ENCODE peak calls at places on chromosome 1, in four cellular contexts. F, C, W and Z are unnamed samples. For H3K9me2, the result is how much of the 10 kb centered on the place peaks cover.

GRCh38 chr1:229696385-229696784 is 70.3 kb downstream of the URB2 start:
- DNase-seq in F (no peak), C (peak), W (no peak), Z (no peak)

GRCh38 chr1:223430221-223430620 is 37.0 kb downstream of the CCDC185 start:
- DNase-seq in C (no peak), W (peak), F (no peak), Z (no peak)

GRCh38 chr1:31562707-31563360 is 13.5 kb upstream of the TINAGL1 start:
- DNase-seq in C (peak), W (peak), F (no peak), Z (peak)

GRCh38 chr1:201284636-201285035 is 1.3 kb downstream of the PKP1 start:
- DNase-seq in C (no peak), F (no peak), W (no peak), Z (no peak)

GRCh38 chr1:27940297-27940696 is 5.5 kb downstream of the SMPDL3B start:
- DNase-seq in C (peak), W (peak), F (no peak), Z (no peak)

GRCh38 chr1:21067551-21068227 is 109.0 kb downstream of the EIF4G3 start:
- DNase-seq in F (no peak), W (no peak), C (no peak), Z (no peak)

GRCh38 chr1:14945132-14946010 is 208.2 kb upstream of the TMEM51 start:
- DNase-seq in C (peak), W (peak), F (peak), Z (peak)

GRCh38 chr1:70384542-70384941 is 26.5 kb upstream of the CTH start:
- DNase-seq in C (no peak), F (no peak), W (no peak), Z (no peak)

GRCh38 chr1:79745928-79746327 is 739.4 kb upstream of the ADGRL4 start:
- DNase-seq in C (no peak), W (no peak), F (no peak), Z (peak)

GRCh38 chr1:153058826-153059784 is 1.8 kb upstream of the SPRR2A start:
- DNase-seq in F (no peak), C (peak), W (no peak), Z (peak)

GRCh38 chr1:241408170-241408569 is 51.2 kb upstream of the RGS7 start:
- DNase-seq in W (peak), F (peak), C (peak), Z (no peak)

GRCh38 chr1:88802950-88803349 is 88.4 kb downstream of the GTF2B start:
- DNase-seq in W (peak), C (no peak), F (no peak), Z (peak)

GRCh38 chr1:147723691-147724323 is 36.6 kb downstream of the GJA5 start:
- DNase-seq in W (peak), F (peak), C (peak), Z (peak)

GRCh38 chr1:162857850-162858249 is 3.1 kb downstream of the CCDC190 start:
- DNase-seq in C (no peak), W (peak), F (no peak), Z (no peak)

GRCh38 chr1:15400627-15401026 is 9.1 kb upstream of the EFHD2 start:
- DNase-seq in F (no peak), C (no peak), W (no peak), Z (no peak)

GRCh38 chr1:39573736-39574624 is 2.6 kb downstream of the PABPC4 start:
- DNase-seq in F (no peak), C (no peak), W (peak), Z (no peak)

GRCh38 chr1:177925006-177925405 is 44.9 kb downstream of the SEC16B start:
- DNase-seq in C (no peak), F (no peak), W (no peak), Z (no peak)

GRCh38 chr1:26858160-26858559 is 4.8 kb upstream of the SFN start:
- DNase-seq in F (no peak), W (peak), C (no peak), Z (no peak)

GRCh38 chr1:2986549-2987305 is 34.5 kb upstream of the ACTRT2 start:
- DNase-seq in C (no peak), F (no peak), W (no peak), Z (no peak)

GRCh38 chr1:51744506-51745303 is 127.8 kb downstream of the OSBPL9 start:
- DNase-seq in W (no peak), F (no peak), C (no peak), Z (no peak)

GRCh38 chr1:33425900-33426299 is 5.0 kb downstream of the PHC2 start:
- DNase-seq in C (no peak), W (no peak), F (no peak), Z (no peak)

GRCh38 chr1:33424610-33425009 is 6.3 kb downstream of the PHC2 start:
- DNase-seq in W (peak), F (no peak), C (no peak), Z (no peak)

GRCh38 chr1:33426906-33427305 is 4.0 kb downstream of the PHC2 start:
- DNase-seq in W (no peak), F (no peak), C (no peak), Z (no peak)

GRCh38 chr1:33420870-33421775 is 9.8 kb downstream of the PHC2 start:
- DNase-seq in F (no peak), C (no peak), W (peak), Z (no peak)

GRCh38 chr1:33424205-33424604 is 6.7 kb downstream of the PHC2 start:
- DNase-seq in W (no peak), C (peak), F (no peak), Z (no peak)
- H3K9me2 ChIP-seq in W (under half), C (under half), F (under half), Z (under half)

DNA sequence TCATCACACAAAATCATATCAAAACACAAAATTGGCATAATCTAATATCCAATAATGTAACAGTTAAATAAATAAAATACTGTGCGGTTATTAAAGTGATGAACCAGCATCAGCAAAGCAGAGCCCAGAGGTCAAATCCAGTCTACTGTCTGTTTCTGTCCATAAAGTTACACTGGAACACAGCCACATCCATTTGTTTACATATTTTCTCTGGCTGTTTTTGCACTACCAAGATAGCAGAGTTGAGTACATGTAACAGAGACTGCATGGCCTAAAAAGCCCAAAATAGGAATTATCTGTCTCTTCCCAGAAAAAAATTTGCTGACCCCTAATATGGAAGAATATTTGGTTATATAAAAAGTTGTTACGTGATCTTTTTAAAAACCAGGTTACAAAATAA is 242.2 kb upstream of the DMRTA2 start:
- DNase-seq in F (peak), C (no peak), W (no peak), Z (no peak)
- H3K4me2 ChIP-seq in F (no peak), C (no peak), W (no peak), Z (no peak)

GRCh38 chr1:212605441-212605976 is 3.1 kb upstream of the ATF3 start:
- DNase-seq in C (no peak), W (peak), F (no peak), Z (no peak)
- TF ChIP-seq EZH2 in C (no peak), W (no peak), F (no peak), Z (no peak)

DNA sequence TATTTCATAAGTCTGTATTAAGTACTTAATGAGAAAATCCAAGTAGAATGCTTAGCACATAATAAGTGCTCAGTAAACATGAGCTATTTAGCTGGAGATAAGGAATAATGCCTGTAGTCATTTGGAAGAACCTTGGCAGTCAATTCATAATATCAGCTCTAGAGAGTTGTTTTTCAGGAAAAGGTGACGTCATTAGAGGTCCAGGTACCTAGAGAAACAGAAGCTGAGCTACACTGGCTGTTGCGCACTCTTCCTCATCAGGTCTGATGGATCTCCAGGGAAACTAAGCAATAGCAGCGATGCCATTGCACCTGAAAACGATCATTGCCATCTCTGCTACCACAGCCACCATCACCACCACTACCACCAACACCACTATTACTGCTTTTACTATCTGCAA is 187.8 kb upstream of the PLD5 start:
- DNase-seq in W (no peak), F (no peak), C (no peak), Z (no peak)
- H3K9me2 ChIP-seq in W (under half), F (under half), C (under half), Z (under half)

GRCh38 chr1:22104074-22104473 is 38.8 kb downstream of the WNT4 start:
- DNase-seq in C (no peak), F (no peak), W (no peak), Z (no peak)

GRCh38 chr1:22101199-22101598 is 41.7 kb downstream of the WNT4 start:
- DNase-seq in F (no peak), W (no peak), C (no peak), Z (no peak)

GRCh38 chr1:22101995-22102394 is 40.9 kb downstream of the WNT4 start:
- DNase-seq in C (no peak), F (no peak), W (no peak), Z (no peak)

GRCh38 chr1:22104865-22105437 is 37.9 kb downstream of the WNT4 start:
- DNase-seq in W (no peak), C (no peak), F (no peak), Z (no peak)

DNA sequence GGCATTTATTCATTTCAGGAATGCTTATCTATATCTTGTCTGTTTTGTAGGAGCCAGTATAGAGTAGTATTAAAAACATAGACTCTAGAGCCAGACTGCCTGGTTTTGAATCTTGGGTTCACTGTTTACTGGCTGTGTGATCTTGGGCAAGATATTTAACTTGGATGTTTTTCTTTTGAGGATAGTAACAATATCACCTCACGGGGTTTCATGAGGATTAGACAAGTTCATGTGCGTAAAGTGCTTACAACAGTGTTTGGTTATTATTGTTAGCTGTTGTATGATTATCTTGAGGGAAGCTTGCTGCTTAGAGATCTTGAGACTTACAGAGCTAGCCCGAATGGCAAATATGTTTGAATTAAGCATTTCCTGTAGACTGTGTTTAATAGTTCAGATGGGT is 40.2 kb downstream of the WNT4 start:
- DNase-seq in W (no peak), F (no peak), C (no peak), Z (no peak)
- H3K4me2 ChIP-seq in W (no peak), F (no peak), C (no peak), Z (no peak)

DNA sequence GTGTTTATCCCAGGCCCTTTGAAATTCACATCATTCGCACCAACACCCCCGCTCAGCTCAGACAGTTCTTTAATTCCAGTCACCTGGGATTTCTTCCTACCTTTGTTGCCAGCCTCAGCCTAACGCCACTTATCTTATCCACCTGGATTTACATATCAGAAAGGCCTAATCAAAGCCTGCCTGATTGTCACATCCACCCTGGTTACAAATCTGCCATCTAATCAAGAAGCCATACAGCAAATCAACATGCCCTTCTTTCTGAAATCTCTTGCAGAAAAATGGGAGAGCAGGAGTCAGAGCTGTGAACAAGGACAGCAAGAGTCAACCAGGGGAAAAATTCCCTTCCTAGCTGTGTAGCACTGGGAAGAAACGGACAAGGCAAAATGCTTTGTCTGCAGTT is 173.2 kb upstream of the DAB1 start:
- DNase-seq in C (peak), W (no peak), F (no peak), Z (no peak)
- TF ChIP-seq EZH2 in C (no peak), W (no peak), F (no peak), Z (no peak)

DNA sequence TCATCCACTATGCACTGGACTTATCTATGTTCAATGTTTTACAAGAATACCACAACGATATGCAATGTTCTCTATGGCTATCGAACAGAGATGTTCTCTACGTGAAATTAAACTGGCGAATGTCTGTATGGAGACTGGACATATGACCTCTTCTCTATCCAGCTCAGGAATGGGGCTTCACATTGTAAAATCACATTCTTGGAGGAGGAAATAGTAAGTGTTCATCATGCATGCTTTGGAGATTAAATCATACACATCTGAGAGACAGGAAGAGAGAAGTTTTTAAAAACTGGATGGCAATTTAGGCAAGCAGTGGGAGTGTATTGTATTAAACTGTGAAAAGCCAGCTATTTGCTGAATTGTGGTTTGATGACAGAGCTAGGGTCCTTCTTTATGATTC is 47.9 kb upstream of the RGL1 start:
- DNase-seq in F (no peak), W (peak), C (no peak), Z (peak)
- H3K9me2 ChIP-seq in F (under half), W (under half), C (under half), Z (under half)

GRCh38 chr1:64245495-64245894 is 42.1 kb downstream of the UBE2U start:
- DNase-seq in F (peak), W (no peak), C (peak), Z (no peak)
- H3K4me2 ChIP-seq in F (peak), W (no peak), C (peak), Z (no peak)

DNA sequence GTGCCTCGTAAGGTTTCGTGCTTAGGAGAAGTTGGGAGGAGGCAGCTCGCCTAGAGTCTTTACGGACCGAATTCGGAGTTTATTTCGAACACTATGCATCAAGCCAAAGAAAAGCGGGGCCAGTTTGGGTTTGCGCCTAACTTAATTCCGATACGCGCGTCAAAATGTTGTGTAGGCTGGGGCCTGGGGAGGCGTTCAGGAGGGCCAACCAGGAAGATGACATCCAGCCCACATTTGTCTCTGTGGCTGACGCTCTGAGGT is 6.4 kb downstream of the FOXD2 start:
- DNase-seq in W (no peak), C (no peak), F (no peak), Z (no peak)
- TF ChIP-seq EZH2 in W (no peak), C (peak), F (no peak), Z (no peak)